ENCODE peak calls at places on chromosome 3, in ten cellular contexts. One of them, this sample, is unnamed. For H3K36me3, the result is how much of the 10 kb centered on the place peaks cover.

GRCh38 chr3:155102329-155102728 is 22.2 kb downstream of the MME start:
- DNase-seq in K562: no peak
- DNase-seq in right lobe of liver: no peak
- DNase-seq in Peyer's patch: no peak
- DNase-seq in colonic mucosa: no peak
- DNase-seq in endodermal cell: no peak
- DNase-seq in body of pancreas: no peak
- DNase-seq in Panc1: no peak
- DNase-seq in breast epithelium: no peak
- DNase-seq in GM23338: no peak
- DNase-seq in this sample: no peak

GRCh38 chr3:23762214-23763039 is 43.3 kb upstream of the UBE2E1 start:
- DNase-seq in K562: no peak
- DNase-seq in right lobe of liver: no peak
- DNase-seq in Peyer's patch: no peak
- DNase-seq in colonic mucosa: no peak
- DNase-seq in endodermal cell: no peak
- DNase-seq in body of pancreas: no peak
- DNase-seq in Panc1: no peak
- DNase-seq in breast epithelium: no peak
- DNase-seq in GM23338: no peak
- DNase-seq in this sample: peak

GRCh38 chr3:67635257-67635656 is 19.2 kb downstream of the SUCLG2 start:
- DNase-seq in K562: no peak
- DNase-seq in right lobe of liver: no peak
- DNase-seq in Peyer's patch: no peak
- DNase-seq in colonic mucosa: no peak
- DNase-seq in endodermal cell: no peak
- DNase-seq in body of pancreas: no peak
- DNase-seq in Panc1: peak
- DNase-seq in breast epithelium: no peak
- DNase-seq in GM23338: no peak
- DNase-seq in this sample: no peak

GRCh38 chr3:42704136-42704841 is 1.7 kb upstream of the HHATL start:
- DNase-seq in K562: no peak
- DNase-seq in right lobe of liver: no peak
- DNase-seq in Peyer's patch: no peak
- DNase-seq in colonic mucosa: no peak
- DNase-seq in endodermal cell: no peak
- DNase-seq in body of pancreas: no peak
- DNase-seq in Panc1: no peak
- DNase-seq in breast epithelium: peak
- DNase-seq in GM23338: no peak
- DNase-seq in this sample: no peak

GRCh38 chr3:78703944-78704343 is 1063.9 kb downstream of the ROBO1 start:
- DNase-seq in K562: no peak
- DNase-seq in right lobe of liver: no peak
- DNase-seq in Peyer's patch: no peak
- DNase-seq in colonic mucosa: no peak
- DNase-seq in endodermal cell: no peak
- DNase-seq in body of pancreas: no peak
- DNase-seq in Panc1: no peak
- DNase-seq in breast epithelium: no peak
- DNase-seq in GM23338: no peak
- DNase-seq in this sample: no peak

GRCh38 chr3:186516645-186517044 is 27.5 kb downstream of the CRYGS start:
- DNase-seq in K562: no peak
- DNase-seq in right lobe of liver: no peak
- DNase-seq in Peyer's patch: no peak
- DNase-seq in colonic mucosa: no peak
- DNase-seq in endodermal cell: no peak
- DNase-seq in body of pancreas: no peak
- DNase-seq in Panc1: no peak
- DNase-seq in breast epithelium: no peak
- DNase-seq in GM23338: no peak
- DNase-seq in this sample: no peak

GRCh38 chr3:115852278-115852677 is 229.0 kb downstream of the GAP43 start:
- DNase-seq in K562: no peak
- DNase-seq in right lobe of liver: no peak
- DNase-seq in Peyer's patch: no peak
- DNase-seq in colonic mucosa: no peak
- DNase-seq in endodermal cell: no peak
- DNase-seq in body of pancreas: no peak
- DNase-seq in Panc1: no peak
- DNase-seq in breast epithelium: no peak
- DNase-seq in GM23338: no peak
- DNase-seq in this sample: no peak

GRCh38 chr3:55474213-55474632 is 12.9 kb downstream of the WNT5A start:
- DNase-seq in K562: no peak
- DNase-seq in right lobe of liver: no peak
- DNase-seq in Peyer's patch: no peak
- DNase-seq in colonic mucosa: no peak
- DNase-seq in endodermal cell: peak
- DNase-seq in body of pancreas: no peak
- DNase-seq in Panc1: no peak
- DNase-seq in breast epithelium: no peak
- DNase-seq in GM23338: peak
- DNase-seq in this sample: peak

GRCh38 chr3:24529210-24529609 is 34.6 kb upstream of the THRB start:
- DNase-seq in K562: no peak
- DNase-seq in right lobe of liver: no peak
- DNase-seq in Peyer's patch: no peak
- DNase-seq in colonic mucosa: no peak
- DNase-seq in endodermal cell: no peak
- DNase-seq in body of pancreas: no peak
- DNase-seq in Panc1: no peak
- DNase-seq in breast epithelium: no peak
- DNase-seq in GM23338: no peak
- DNase-seq in this sample: no peak

GRCh38 chr3:40055361-40055760 is 246.0 kb downstream of the MYRIP start:
- DNase-seq in K562: no peak
- DNase-seq in right lobe of liver: no peak
- DNase-seq in Peyer's patch: no peak
- DNase-seq in colonic mucosa: no peak
- DNase-seq in endodermal cell: no peak
- DNase-seq in body of pancreas: no peak
- DNase-seq in Panc1: no peak
- DNase-seq in breast epithelium: no peak
- DNase-seq in GM23338: no peak
- DNase-seq in this sample: no peak

GRCh38 chr3:47412453-47412756 is 31.6 kb downstream of the PTPN23 start:
- DNase-seq in K562: no peak
- DNase-seq in right lobe of liver: no peak
- DNase-seq in Peyer's patch: no peak
- DNase-seq in colonic mucosa: no peak
- DNase-seq in endodermal cell: no peak
- DNase-seq in body of pancreas: no peak
- DNase-seq in Panc1: no peak
- DNase-seq in breast epithelium: no peak
- DNase-seq in GM23338: no peak
- DNase-seq in this sample: no peak

GRCh38 chr3:47414161-47414564 is 33.3 kb downstream of the PTPN23 start:
- DNase-seq in K562: no peak
- DNase-seq in right lobe of liver: peak
- DNase-seq in Peyer's patch: no peak
- DNase-seq in colonic mucosa: no peak
- DNase-seq in endodermal cell: no peak
- DNase-seq in body of pancreas: no peak
- DNase-seq in Panc1: no peak
- DNase-seq in breast epithelium: no peak
- DNase-seq in GM23338: no peak
- DNase-seq in this sample: no peak

GRCh38 chr3:47412842-47413520 is 32.2 kb downstream of the PTPN23 start:
- DNase-seq in K562: peak
- DNase-seq in right lobe of liver: no peak
- DNase-seq in Peyer's patch: no peak
- DNase-seq in colonic mucosa: no peak
- DNase-seq in endodermal cell: no peak
- DNase-seq in body of pancreas: no peak
- DNase-seq in Panc1: no peak
- DNase-seq in breast epithelium: no peak
- DNase-seq in GM23338: no peak
- DNase-seq in this sample: no peak

GRCh38 chr3:47414666-47415587 is 34.1 kb downstream of the PTPN23 start:
- DNase-seq in K562: no peak
- DNase-seq in right lobe of liver: no peak
- DNase-seq in Peyer's patch: no peak
- DNase-seq in colonic mucosa: no peak
- DNase-seq in endodermal cell: no peak
- DNase-seq in body of pancreas: no peak
- DNase-seq in Panc1: no peak
- DNase-seq in breast epithelium: no peak
- DNase-seq in GM23338: no peak
- DNase-seq in this sample: no peak

GRCh38 chr3:47413751-47414150 is 32.9 kb downstream of the PTPN23 start:
- DNase-seq in K562: no peak
- DNase-seq in right lobe of liver: no peak
- DNase-seq in Peyer's patch: no peak
- DNase-seq in colonic mucosa: no peak
- DNase-seq in endodermal cell: no peak
- DNase-seq in body of pancreas: no peak
- DNase-seq in Panc1: no peak
- DNase-seq in breast epithelium: no peak
- DNase-seq in GM23338: no peak
- DNase-seq in this sample: no peak
- H3K36me3 ChIP-seq in K562: half or more
- H3K36me3 ChIP-seq in right lobe of liver: under half
- H3K36me3 ChIP-seq in Peyer's patch: half or more
- H3K36me3 ChIP-seq in colonic mucosa: under half
- H3K36me3 ChIP-seq in endodermal cell: under half
- H3K36me3 ChIP-seq in body of pancreas: under half
- H3K36me3 ChIP-seq in Panc1: under half
- H3K36me3 ChIP-seq in breast epithelium: under half
- H3K36me3 ChIP-seq in GM23338: under half
- H3K36me3 ChIP-seq in this sample: half or more

GRCh38 chr3:56926513-56927282 is 124.9 kb upstream of the ARHGEF3 start:
- DNase-seq in K562: no peak
- DNase-seq in right lobe of liver: no peak
- DNase-seq in Peyer's patch: no peak
- DNase-seq in colonic mucosa: no peak
- DNase-seq in endodermal cell: no peak
- DNase-seq in body of pancreas: peak
- DNase-seq in Panc1: no peak
- DNase-seq in breast epithelium: no peak
- DNase-seq in GM23338: no peak
- DNase-seq in this sample: no peak
- TF ChIP-seq CTCF in K562: no peak
- TF ChIP-seq CTCF in right lobe of liver: no peak
- TF ChIP-seq CTCF in Peyer's patch: no peak
- TF ChIP-seq CTCF in colonic mucosa: no peak
- TF ChIP-seq CTCF in endodermal cell: no peak
- TF ChIP-seq CTCF in body of pancreas: no peak
- TF ChIP-seq CTCF in Panc1: no peak
- TF ChIP-seq CTCF in breast epithelium: no peak
- TF ChIP-seq CTCF in GM23338: no peak
- TF ChIP-seq CTCF in this sample: no peak

GRCh38 chr3:141237701-141238521 is 6.3 kb downstream of the PXYLP1 start:
- DNase-seq in K562: no peak
- DNase-seq in right lobe of liver: no peak
- DNase-seq in Peyer's patch: no peak
- DNase-seq in colonic mucosa: no peak
- DNase-seq in endodermal cell: no peak
- DNase-seq in body of pancreas: peak
- DNase-seq in Panc1: no peak
- DNase-seq in breast epithelium: no peak
- DNase-seq in GM23338: no peak
- DNase-seq in this sample: no peak
- H3K4me3 ChIP-seq in K562: no peak
- H3K4me3 ChIP-seq in right lobe of liver: no peak
- H3K4me3 ChIP-seq in Peyer's patch: no peak
- H3K4me3 ChIP-seq in colonic mucosa: no peak
- H3K4me3 ChIP-seq in endodermal cell: no peak
- H3K4me3 ChIP-seq in body of pancreas: no peak
- H3K4me3 ChIP-seq in Panc1: no peak
- H3K4me3 ChIP-seq in breast epithelium: no peak
- H3K4me3 ChIP-seq in GM23338: no peak
- H3K4me3 ChIP-seq in this sample: no peak

GRCh38 chr3:123520656-123521055 is 64.2 kb downstream of the HACD2 start:
- DNase-seq in K562: no peak
- DNase-seq in right lobe of liver: no peak
- DNase-seq in Peyer's patch: no peak
- DNase-seq in colonic mucosa: no peak
- DNase-seq in endodermal cell: no peak
- DNase-seq in body of pancreas: no peak
- DNase-seq in Panc1: no peak
- DNase-seq in breast epithelium: no peak
- DNase-seq in GM23338: no peak
- DNase-seq in this sample: no peak

GRCh38 chr3:123522666-123523412 is 62.0 kb downstream of the HACD2 start:
- DNase-seq in K562: no peak
- DNase-seq in right lobe of liver: no peak
- DNase-seq in Peyer's patch: peak
- DNase-seq in colonic mucosa: no peak
- DNase-seq in endodermal cell: no peak
- DNase-seq in body of pancreas: peak
- DNase-seq in Panc1: no peak
- DNase-seq in breast epithelium: no peak
- DNase-seq in GM23338: no peak
- DNase-seq in this sample: no peak

GRCh38 chr3:123521179-123521969 is 63.5 kb downstream of the HACD2 start:
- DNase-seq in K562: no peak
- DNase-seq in right lobe of liver: no peak
- DNase-seq in Peyer's patch: no peak
- DNase-seq in colonic mucosa: no peak
- DNase-seq in endodermal cell: no peak
- DNase-seq in body of pancreas: peak
- DNase-seq in Panc1: no peak
- DNase-seq in breast epithelium: no peak
- DNase-seq in GM23338: no peak
- DNase-seq in this sample: no peak

GRCh38 chr3:123524987-123525386 is 59.9 kb downstream of the HACD2 start:
- DNase-seq in K562: no peak
- DNase-seq in right lobe of liver: no peak
- DNase-seq in Peyer's patch: no peak
- DNase-seq in colonic mucosa: no peak
- DNase-seq in endodermal cell: no peak
- DNase-seq in body of pancreas: no peak
- DNase-seq in Panc1: no peak
- DNase-seq in breast epithelium: no peak
- DNase-seq in GM23338: no peak
- DNase-seq in this sample: no peak

DNA sequence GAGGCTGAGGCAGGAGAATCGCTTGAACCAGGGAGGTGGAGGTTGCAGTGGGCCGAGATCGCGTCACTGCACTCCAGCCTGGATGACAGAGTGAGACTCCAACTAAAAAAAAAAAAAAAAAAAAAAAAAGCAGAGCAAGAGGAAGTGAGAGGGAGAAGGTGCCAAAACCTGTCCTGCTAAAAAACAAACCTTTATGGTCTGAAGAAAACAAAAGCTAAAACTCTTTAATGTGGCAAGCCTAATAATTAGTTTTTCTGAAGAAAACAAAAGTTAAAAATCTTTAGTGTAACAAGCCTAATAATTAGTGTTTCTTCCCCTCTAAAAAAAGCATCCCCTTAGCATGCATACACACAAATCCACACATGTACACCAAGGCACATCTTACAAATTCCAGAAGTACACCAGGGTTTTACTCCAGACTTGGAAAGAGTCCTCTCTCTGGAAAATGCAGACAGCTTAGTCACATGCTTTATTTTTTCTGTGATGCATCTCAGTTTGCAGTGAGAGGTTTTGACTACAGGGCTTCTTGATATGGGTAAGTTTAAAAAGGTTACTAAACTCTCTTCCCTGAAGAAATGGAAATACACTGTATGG is 65.9 kb downstream of the HACD2 start:
- DNase-seq in K562: no peak
- DNase-seq in right lobe of liver: no peak
- DNase-seq in Peyer's patch: no peak
- DNase-seq in colonic mucosa: no peak
- DNase-seq in endodermal cell: no peak
- DNase-seq in body of pancreas: no peak
- DNase-seq in Panc1: no peak
- DNase-seq in breast epithelium: no peak
- DNase-seq in GM23338: no peak
- DNase-seq in this sample: no peak
- H3K36me3 ChIP-seq in K562: under half
- H3K36me3 ChIP-seq in right lobe of liver: under half
- H3K36me3 ChIP-seq in Peyer's patch: under half
- H3K36me3 ChIP-seq in colonic mucosa: under half
- H3K36me3 ChIP-seq in endodermal cell: half or more
- H3K36me3 ChIP-seq in body of pancreas: under half
- H3K36me3 ChIP-seq in Panc1: under half
- H3K36me3 ChIP-seq in breast epithelium: under half
- H3K36me3 ChIP-seq in GM23338: under half
- H3K36me3 ChIP-seq in this sample: under half